ENCODE peak calls at places on chromosomes 4 and X, in nine cellular contexts. O, G, M, Q, L, P, U, F and H are unnamed samples.

GRCh38 chr4:42638993-42639392 is 17.9 kb downstream of the ATP8A1 start:
- DNase-seq in U (no peak), G (no peak), M (no peak), L (no peak), O (no peak), F (no peak), Q (no peak), P (no peak), H (no peak)

GRCh38 chr4:88575222-88575621 is 17.1 kb upstream of the HERC3 start:
- DNase-seq in M (no peak), L (no peak), P (no peak), Q (no peak), O (no peak), U (no peak), F (no peak), G (no peak), H (no peak)

GRCh38 chrX:53071604-53072417 is 10.4 kb upstream of the TSPYL2 start:
- DNase-seq in F (peak; percentile 81), M (no peak), G (peak; percentile 54), L (peak; percentile 66), P (peak; percentile 84), Q (peak; percentile 16), O (peak; percentile 87), U (no peak), H (peak; percentile 72)

GRCh38 chrX:104130808-104131207 is 18.5 kb downstream of the ZCCHC18 start:
- DNase-seq in P (no peak), O (no peak), L (no peak), F (no peak), G (no peak), U (no peak), Q (no peak), M (no peak), H (no peak)

GRCh38 chrX:51614353-51614752 is 4.4 kb downstream of the CENPVL3 start:
- DNase-seq in L (no peak), U (no peak), P (no peak), F (peak; percentile 78), O (no peak), M (peak; percentile 11), Q (no peak), G (no peak), H (peak; percentile 51)

GRCh38 chr4:149499726-149500125 is 315.9 kb downstream of the IQCM start:
- DNase-seq in G (no peak), L (no peak), M (no peak), U (no peak), O (no peak), Q (no peak), F (no peak), P (no peak), H (no peak)

GRCh38 chrX:13026877-13027652 is 17.4 kb downstream of the FAM9C start:
- DNase-seq in U (no peak), G (no peak), L (no peak), Q (no peak), P (no peak), M (no peak), O (no peak), F (no peak), H (no peak)

GRCh38 chr4:40800064-40800463 is 50.3 kb downstream of the NSUN7 start:
- DNase-seq in L (no peak), P (no peak), O (no peak), F (no peak), Q (no peak), G (no peak), M (no peak), U (no peak), H (no peak)

GRCh38 chr4:4677825-4678522 is 136.1 kb upstream of the STX18 start:
- DNase-seq in F (peak; percentile 70), M (peak; percentile 67), L (no peak), P (no peak), Q (peak; percentile 70), G (no peak), O (peak; percentile 62), U (peak; percentile 41), H (no peak)
- H3K4me3 ChIP-seq in F (peak overlapping the region; percentile 17), M (peak overlapping the region; percentile 1), L (no peak overlapping the region), P (no peak overlapping the region), Q (no peak overlapping the region), G (peak overlapping the region; percentile 22), O (peak overlapping the region; percentile 9), U (peak overlapping the region; percentile 5), H (no peak overlapping the region)

GRCh38 chr4:38760915-38761314 is 21.9 kb downstream of the TLR10 start:
- DNase-seq in Q (no peak), L (no peak), U (no peak), O (no peak), P (no peak), F (no peak), G (no peak), M (no peak), H (no peak)

GRCh38 chr4:38759790-38760122 is 23.0 kb downstream of the TLR10 start:
- DNase-seq in U (no peak), M (no peak), O (no peak), Q (no peak), P (no peak), G (no peak), L (no peak), F (no peak), H (no peak)

GRCh38 chr4:38759077-38759789 is 23.6 kb downstream of the TLR10 start:
- DNase-seq in G (no peak), F (peak; percentile 62), L (peak; percentile 43), P (no peak), M (no peak), Q (peak; percentile 33), O (peak; percentile 76), U (no peak), H (peak; percentile 50)

GRCh38 chr4:38762560-38762959 is 20.2 kb downstream of the TLR10 start:
- DNase-seq in F (no peak), M (no peak), P (no peak), U (no peak), G (no peak), Q (no peak), L (no peak), O (no peak), H (no peak)

DNA sequence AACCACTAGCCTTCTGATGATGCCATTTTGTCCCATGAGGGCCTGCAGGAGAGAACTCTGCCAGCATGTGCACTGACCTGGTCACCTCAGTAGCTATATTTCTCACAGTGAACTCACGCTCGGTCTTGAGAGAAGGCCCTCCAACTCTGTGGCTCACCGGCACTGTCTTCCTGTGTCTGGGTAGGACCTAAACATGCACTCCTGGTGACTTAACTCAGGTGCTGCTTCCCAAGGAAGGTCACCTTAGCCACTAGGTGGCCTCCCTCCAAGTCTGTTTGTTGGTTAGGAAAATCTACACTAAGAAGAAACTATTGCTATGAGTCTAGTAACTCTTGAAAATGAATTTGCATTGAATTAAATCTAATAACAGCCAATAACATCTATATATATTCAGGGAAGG is 24.8 kb downstream of the TLR10 start:
- DNase-seq in G (no peak), P (no peak), F (no peak), O (no peak), L (no peak), Q (no peak), M (no peak), U (no peak), H (peak; percentile 56)
- TF ChIP-seq CTCF in G (no peak), P (peak; percentile 25), F (peak; percentile 26), O (no peak), L (peak; percentile 20), Q (peak; percentile 23), M (no peak), U (peak; percentile 25), H (peak; percentile 62)

GRCh38 chrX:118167361-118167760 is 50.8 kb upstream of the KLHL13 start:
- DNase-seq in Q (no peak), L (no peak), P (no peak), G (no peak), M (no peak), O (no peak), F (no peak), U (no peak), H (no peak)

GRCh38 chrX:118174516-118174915 is 57.9 kb upstream of the KLHL13 start:
- DNase-seq in Q (no peak), G (no peak), L (no peak), P (no peak), M (no peak), O (no peak), U (no peak), F (no peak), H (no peak)

DNA sequence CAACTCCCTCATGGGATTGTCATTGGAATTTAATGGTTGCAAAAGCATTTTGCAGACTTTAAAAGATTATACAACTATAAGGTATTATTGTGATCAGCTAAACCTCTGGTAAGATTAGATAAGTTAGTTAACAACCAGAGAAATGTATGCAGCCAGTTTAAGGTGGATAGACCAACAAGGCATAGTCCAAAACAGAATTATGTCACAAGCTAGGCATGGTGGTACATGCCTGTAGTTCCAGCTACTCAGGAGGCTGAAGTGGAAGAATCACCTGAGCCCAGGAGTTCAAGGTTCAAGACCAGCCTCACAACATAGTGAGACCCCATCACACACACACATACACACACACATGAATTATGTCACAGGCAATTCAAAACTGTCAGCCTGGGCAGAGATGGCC is 54.7 kb upstream of the KLHL13 start:
- DNase-seq in G (no peak), U (no peak), L (no peak), P (no peak), M (no peak), O (no peak), Q (no peak), F (no peak), H (no peak)
- H3K4me3 ChIP-seq in G (no peak overlapping the region), U (no peak overlapping the region), L (no peak overlapping the region), P (no peak overlapping the region), M (no peak overlapping the region), O (no peak overlapping the region), Q (no peak overlapping the region), F (no peak overlapping the region), H (no peak overlapping the region)

GRCh38 chr4:69764311-69764710 is 3.9 kb upstream of the SULT1B1 start:
- DNase-seq in M (no peak), F (peak; percentile 69), Q (no peak), O (no peak), G (no peak), U (no peak), P (no peak), L (no peak), H (no peak)
- TF ChIP-seq CTCF in M (no peak), F (no peak), Q (no peak), O (no peak), G (no peak), U (no peak), P (no peak), L (no peak), H (no peak)

GRCh38 chr4:153222790-153223417 is 18.7 kb downstream of the TRIM2 start:
- DNase-seq in G (no peak), M (no peak), F (peak; percentile 46), U (no peak), O (no peak), Q (no peak), L (peak; percentile 29), P (peak; percentile 68), H (peak; percentile 39)
- H3K4me3 ChIP-seq in G (peak overlapping the region; percentile 84), M (peak overlapping the region; percentile 81), F (peak overlapping the region; percentile 66), U (peak overlapping the region; percentile 69), O (peak overlapping the region; percentile 70), Q (peak overlapping the region; percentile 64), L (peak overlapping the region; percentile 56), P (peak overlapping the region; percentile 71), H (peak overlapping the region; percentile 58)